ENCODE peak calls at places on chromosomes 13 and 19, in eight cellular contexts. T is fibroblast of pulmonary artery, S is fibroblast of lung, F is psoas muscle, E is keratinocyte, C is endothelial cell of umbilical vein, P is kidney epithelial cell, U is WERI-Rb-1. J is an unnamed sample.
A peak's percentile ranks its signal among the peaks of the same experiment; 100 is the strongest.

GRCh38 chr19:17538684-17539287 is 16.7 kb upstream of the COLGALT1 start:
- DNase-seq in P (no peak), T (no peak), U (peak; percentile 28), F (no peak), E (no peak), C (peak; percentile 9), S (no peak), J (no peak)

GRCh38 chr13:49935171-49936084 is 712 bp downstream of the SPRYD7 start:
- DNase-seq in T (peak; percentile 70), U (peak; percentile 27), C (peak; percentile 57), P (no peak), E (peak; percentile 21), S (peak; percentile 51), F (no peak), J (peak; percentile 67)

GRCh38 chr19:32901504-32902161 is 32.1 kb upstream of the SLC7A9 start:
- DNase-seq in P (no peak), E (no peak), C (no peak), T (no peak), U (no peak), S (no peak), F (no peak), J (no peak)

GRCh38 chr19:14563989-14564650 is 7.7 kb downstream of the NDUFB7 start:
- DNase-seq in F (peak; percentile 95), E (no peak), T (no peak), P (no peak), S (no peak), U (peak; percentile 83), C (no peak), J (peak; percentile 64)

GRCh38 chr13:42041017-42041683 is 7.3 kb upstream of the DGKH start:
- DNase-seq in S (peak; percentile 46), T (peak; percentile 56), P (no peak), F (peak; percentile 70), U (peak; percentile 17), C (peak; percentile 56), E (no peak), J (peak; percentile 45)

GRCh38 chr19:47020132-47020805 is 632 bp downstream of the NPAS1 start:
- DNase-seq in S (no peak), C (no peak), P (no peak), U (no peak), F (no peak), E (no peak), T (no peak), J (no peak)

GRCh38 chr13:44755872-44756271 is 179.7 kb upstream of the TSC22D1 start:
- DNase-seq in P (peak; percentile 76), F (no peak), T (peak; percentile 53), C (peak; percentile 74), S (peak; percentile 25), E (peak; percentile 30), U (no peak), J (peak; percentile 82)

GRCh38 chr13:91399189-91400093 is 1.0 kb downstream of the GPC5 start:
- DNase-seq in S (no peak), P (no peak), U (no peak), T (no peak), F (no peak), E (no peak), C (no peak), J (no peak)

GRCh38 chr13:110311721-110312668 is 4.9 kb downstream of the COL4A2 start:
- DNase-seq in F (no peak), U (no peak), T (no peak), E (no peak), S (no peak), P (no peak), C (no peak), J (no peak)

GRCh38 chr19:35451278-35452096 is 3.4 kb downstream of the FFAR2 start:
- DNase-seq in F (no peak), S (no peak), C (no peak), E (no peak), U (no peak), P (no peak), T (no peak), J (no peak)

GRCh38 chr19:34734601-34735103 is 609 bp downstream of the ZNF181 start:
- DNase-seq in E (no peak), U (no peak), C (no peak), P (no peak), F (no peak), T (no peak), S (no peak), J (no peak)

GRCh38 chr19:44903216-44903601 is 2.4 kb upstream of the APOE start:
- DNase-seq in S (no peak), P (no peak), E (no peak), U (no peak), F (no peak), T (no peak), C (no peak), J (no peak)

GRCh38 chr19:44904426-44904994 is 1.1 kb upstream of the APOE start:
- DNase-seq in E (no peak), F (no peak), S (no peak), U (peak; percentile 42), C (no peak), T (no peak), P (no peak), J (no peak)

GRCh38 chr19:44907613-44908012 is 2.0 kb downstream of the APOE start:
- DNase-seq in F (no peak), P (no peak), E (no peak), U (no peak), C (no peak), S (no peak), T (no peak), J (no peak)

GRCh38 chr19:44903602-44904425 is 1.8 kb upstream of the APOE start:
- DNase-seq in S (peak; percentile 70), T (peak; percentile 72), P (no peak), F (peak; percentile 84), U (peak; percentile 66), E (no peak), C (peak; percentile 73), J (peak; percentile 62)

GRCh38 chr19:44905437-44906160 is at the start of gene APOE:
- DNase-seq in P (no peak), S (peak; percentile 47), F (no peak), E (no peak), C (no peak), U (peak; percentile 45), T (peak; percentile 72), J (no peak)
- H3K4me3 ChIP-seq in P (peak within 1 kb of the TSS; percentile 6), S (no peak within 1 kb of the TSS), F (peak within 1 kb of the TSS; percentile 18), E (no peak within 1 kb of the TSS), C (no peak within 1 kb of the TSS), U (peak within 1 kb of the TSS; percentile 54), T (peak within 1 kb of the TSS; percentile 77), J (peak within 1 kb of the TSS; percentile 6)

DNA sequence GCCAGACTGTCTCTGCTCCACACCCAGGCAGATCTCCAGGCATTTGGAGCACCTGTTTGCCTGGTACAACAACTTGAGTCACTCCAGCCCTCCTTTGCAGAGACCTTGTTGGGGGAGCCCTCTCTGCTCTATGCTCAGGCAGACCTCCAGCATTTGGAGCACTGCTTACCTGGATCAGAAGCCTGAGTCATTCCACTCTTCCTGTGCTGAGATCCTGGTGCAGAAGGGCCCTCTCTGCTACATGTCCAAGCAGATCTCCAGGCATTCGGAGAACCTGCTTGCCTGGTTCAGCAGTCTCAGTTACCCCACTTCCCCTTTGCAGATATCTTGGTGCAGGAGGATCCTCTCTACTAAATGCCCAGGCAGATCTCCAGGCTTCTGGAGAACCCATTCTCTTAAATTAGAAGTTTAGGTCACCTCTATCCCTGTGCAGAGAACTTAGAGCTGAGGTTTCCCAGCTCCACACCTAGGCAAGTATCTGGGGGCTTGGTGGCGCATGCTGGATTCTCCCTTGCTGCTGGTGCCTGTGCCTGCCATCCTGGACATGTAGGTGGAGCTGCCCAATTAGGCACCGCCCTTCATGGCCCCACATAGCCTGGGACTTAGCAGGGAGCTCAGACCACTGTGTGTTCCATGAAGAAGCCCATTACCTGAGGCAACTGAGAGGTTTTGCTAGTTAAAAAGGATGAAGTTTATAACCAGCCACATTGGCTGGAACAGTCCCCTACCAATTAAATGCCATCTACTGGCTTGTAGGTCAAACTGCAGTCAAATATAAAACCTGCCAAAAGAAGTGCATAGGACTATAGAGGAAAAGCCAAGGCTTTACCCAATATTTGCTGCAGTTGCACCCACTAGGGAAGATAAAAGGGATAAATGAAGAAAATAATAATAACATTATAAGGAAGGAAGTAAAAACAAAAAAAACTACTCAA is 97.6 kb upstream of the SLITRK6 start:
- DNase-seq in C (no peak), U (no peak), P (no peak), F (no peak), E (no peak), T (no peak), S (no peak), J (no peak)
- TF ChIP-seq CTCF in C (no peak), U (peak; percentile 49), P (peak; percentile 22), F (no peak), E (peak; percentile 0), T (no peak), S (no peak), J (no peak)

DNA sequence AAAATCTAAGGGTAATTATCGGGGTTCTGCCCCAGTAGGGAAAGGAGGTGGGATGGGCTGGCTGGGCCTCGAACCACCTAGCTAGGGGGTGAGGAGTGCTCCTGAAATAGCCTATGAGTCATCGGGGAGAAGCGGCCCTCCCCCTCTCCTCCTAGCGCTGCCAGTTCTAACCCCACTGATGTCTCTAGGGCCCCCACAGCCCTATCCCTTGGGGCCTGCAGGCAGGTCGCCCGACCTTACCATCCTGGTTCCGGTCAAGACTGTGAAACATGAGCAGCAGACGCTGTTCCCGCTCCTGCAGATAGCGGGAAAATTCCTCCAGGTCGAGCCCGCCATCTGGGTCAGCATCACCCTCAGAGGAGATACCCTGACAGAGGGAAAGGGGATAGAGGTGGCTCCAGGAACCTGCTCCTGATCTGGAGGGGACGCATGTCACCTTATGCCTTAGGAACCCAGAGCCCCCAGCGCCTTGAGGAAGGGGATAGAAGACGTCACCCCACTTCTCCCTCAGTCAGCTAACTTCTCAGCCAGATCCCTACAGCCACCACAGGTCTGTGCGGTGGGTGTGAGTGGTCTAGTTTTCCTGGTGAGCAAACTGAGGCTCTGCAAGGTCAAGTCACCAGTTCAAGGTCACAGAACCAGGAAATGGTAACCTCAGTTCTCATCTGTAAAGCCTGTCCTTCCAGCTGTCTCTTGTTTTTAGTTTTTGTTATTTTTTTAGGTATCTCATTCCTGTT is 1.5 kb downstream of the SLC25A23 start:
- DNase-seq in S (no peak), F (no peak), U (no peak), T (peak; percentile 5), E (no peak), C (no peak), P (no peak), J (peak; percentile 8)
- H3K4me3 ChIP-seq in S (no peak overlapping the region), F (peak overlapping the region; percentile 86), U (no peak overlapping the region), T (no peak overlapping the region), E (no peak overlapping the region), C (no peak overlapping the region), P (no peak overlapping the region), J (no peak overlapping the region)

DNA sequence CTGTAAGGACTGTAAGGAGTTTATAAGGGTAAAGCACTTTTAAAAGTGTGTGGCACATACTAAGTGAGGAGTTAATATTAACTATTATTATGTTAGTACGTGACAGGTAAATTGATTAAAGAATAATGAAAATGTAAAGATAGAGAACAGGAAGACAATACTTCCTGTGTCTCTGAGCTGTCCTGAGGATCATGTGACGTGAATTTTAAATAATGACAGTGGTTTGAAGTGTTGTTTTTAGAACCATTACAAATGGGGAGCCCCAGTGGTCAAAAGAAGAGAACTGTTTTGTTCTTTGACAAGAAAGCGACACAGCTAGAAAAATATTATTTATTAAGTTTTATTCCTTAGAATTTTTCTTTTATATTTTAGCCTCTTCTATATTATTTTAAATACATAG is 241.2 kb upstream of the STARD13 start:
- DNase-seq in T (no peak), P (no peak), F (no peak), C (no peak), E (no peak), U (no peak), S (no peak), J (no peak)
- TF ChIP-seq CTCF in T (no peak), P (no peak), F (no peak), C (no peak), E (no peak), U (no peak), S (no peak), J (no peak)

GRCh38 chr13:66634384-66634783 is 595.8 kb downstream of the PCDH9 start:
- DNase-seq in S (no peak), P (no peak), T (peak; percentile 39), U (no peak), E (no peak), F (no peak), C (no peak), J (no peak)
- H3K4me3 ChIP-seq in S (no peak overlapping the region), P (no peak overlapping the region), T (no peak overlapping the region), U (no peak overlapping the region), E (no peak overlapping the region), F (no peak overlapping the region), C (no peak overlapping the region), J (no peak overlapping the region)